ENCODE peak calls at places on chromosome 16, in six cellular contexts. S is heart left ventricle, B is coronary artery, O is fibroblast of lung, K is stomach, V is cardiac muscle cell. E is an unnamed sample.

GRCh38 chr16:79168321-79168720 is 432.2 kb downstream of the MAF start:
- DNase-seq in S (no peak), B (no peak), O (no peak), K (no peak), V (no peak), E (no peak)

GRCh38 chr16:5450435-5451104 is 353.0 kb upstream of the EEF2KMT start:
- DNase-seq in S (no peak), B (no peak), O (no peak), K (no peak), V (no peak), E (no peak)

GRCh38 chr16:27706156-27706705 is 156.3 kb downstream of the KATNIP start:
- DNase-seq in S (no peak), B (no peak), O (no peak), K (no peak), V (no peak), E (no peak)

GRCh38 chr16:11563493-11564040 is 23.2 kb downstream of the LITAF start:
- DNase-seq in S (no peak), B (no peak), O (no peak), K (no peak), V (no peak), E (no peak)

GRCh38 chr16:24977673-24978065 is 37.5 kb downstream of the ARHGAP17 start:
- DNase-seq in S (no peak), B (no peak), O (peak), K (no peak), V (no peak), E (no peak)

GRCh38 chr16:83653785-83654184 is 154.0 kb upstream of the HSBP1 start:
- DNase-seq in S (no peak), B (no peak), O (peak), K (no peak), V (peak), E (no peak)

GRCh38 chr16:4147236-4147635 is 31.0 kb upstream of the ADCY9 start:
- DNase-seq in S (peak), B (no peak), O (no peak), K (no peak), V (no peak), E (no peak)

GRCh38 chr16:79278506-79278905 is 322.0 kb downstream of the MAF start:
- DNase-seq in S (no peak), B (no peak), O (no peak), K (no peak), V (no peak), E (no peak)

GRCh38 chr16:78235168-78235800 is 135.8 kb downstream of the WWOX start:
- DNase-seq in S (peak), B (peak), O (peak), K (peak), V (peak), E (peak)

DNA sequence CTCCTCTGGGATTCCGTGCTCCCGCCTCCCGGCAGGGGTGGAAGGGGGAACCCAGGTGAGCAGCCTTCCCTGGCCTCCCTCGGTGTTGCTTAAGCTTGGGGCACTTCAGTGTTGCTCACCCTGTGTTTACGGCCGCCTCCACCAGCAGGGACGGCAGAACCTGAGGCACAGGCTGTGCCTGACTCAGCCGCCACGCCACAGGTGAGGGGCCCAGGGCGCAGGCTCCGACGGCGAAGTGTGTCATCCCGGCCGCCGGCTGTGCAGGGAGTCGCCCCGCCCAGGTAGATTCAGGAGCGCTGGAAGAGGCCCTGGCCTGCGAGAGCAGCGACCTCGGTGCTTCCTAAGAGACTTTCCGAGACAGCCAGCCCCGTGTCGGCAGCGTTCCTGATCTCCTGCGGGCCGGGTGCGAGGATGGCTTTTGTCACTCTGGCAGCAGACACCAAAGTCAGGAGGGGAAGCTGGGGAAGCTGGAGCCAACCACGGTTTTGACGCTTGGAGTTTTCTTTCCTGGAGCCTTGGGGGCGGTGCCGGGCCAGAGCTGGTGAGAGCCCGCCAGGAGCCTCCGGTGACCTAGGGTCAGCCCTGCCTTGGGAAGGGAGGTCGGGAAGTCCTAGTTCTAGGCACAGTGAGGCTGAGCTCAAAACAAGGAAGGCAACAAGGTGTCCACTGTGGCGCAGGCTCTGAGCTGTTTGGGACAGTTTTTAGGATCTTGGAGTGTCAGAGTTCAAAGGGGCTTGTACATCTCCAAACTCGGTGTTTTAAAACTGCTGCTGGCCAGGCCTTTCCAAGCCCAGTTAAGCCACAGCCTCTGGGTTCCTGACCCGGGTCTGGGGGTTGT is 2.1 kb downstream of the GSE1 start:
- DNase-seq in S (no peak), B (no peak), O (no peak), K (peak), V (peak), E (no peak)
- H3K27ac ChIP-seq in S (peak), B (no peak), O (no peak), K (peak), V (peak), E (peak)

DNA sequence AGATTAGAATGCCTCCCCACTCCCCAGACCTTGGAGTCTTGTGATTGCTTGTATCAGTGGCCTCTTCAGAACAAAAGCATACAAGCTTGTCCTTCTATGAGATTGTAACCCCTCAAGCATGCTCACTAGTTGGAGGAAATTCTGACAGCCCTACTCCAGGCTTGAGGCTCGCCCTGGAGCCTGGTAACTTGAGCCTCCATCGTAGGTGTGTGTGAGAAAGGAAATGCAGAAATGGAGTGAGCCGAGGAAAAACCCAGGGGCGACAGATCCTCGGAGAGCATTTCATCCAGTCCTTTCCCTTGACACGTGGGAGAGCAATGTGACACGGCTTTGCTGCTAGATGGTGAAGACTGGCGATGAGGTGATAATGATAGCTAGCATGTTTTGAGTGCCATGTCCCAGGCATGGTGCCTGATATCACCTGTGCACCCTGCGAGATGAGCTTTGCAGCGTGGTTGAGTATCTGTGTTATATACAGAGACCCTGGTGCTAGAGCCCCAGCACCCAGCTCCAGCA is 31.3 kb downstream of the GNAO1 start:
- DNase-seq in S (no peak), B (no peak), O (no peak), K (no peak), V (peak), E (no peak)
- H3K27ac ChIP-seq in S (no peak), B (no peak), O (no peak), K (no peak), V (no peak), E (peak)

GRCh38 chr16:75079346-75079926 is 37.1 kb downstream of the LDHD start:
- DNase-seq in S (no peak), B (no peak), O (no peak), K (no peak), V (no peak), E (no peak)
- H3K27ac ChIP-seq in S (no peak), B (no peak), O (no peak), K (no peak), V (no peak), E (no peak)

GRCh38 chr16:31357324-31358156 is 2.6 kb downstream of the ITGAX start:
- DNase-seq in S (no peak), B (no peak), O (no peak), K (no peak), V (peak), E (no peak)
- H3K27ac ChIP-seq in S (no peak), B (no peak), O (no peak), K (no peak), V (peak), E (peak)

DNA sequence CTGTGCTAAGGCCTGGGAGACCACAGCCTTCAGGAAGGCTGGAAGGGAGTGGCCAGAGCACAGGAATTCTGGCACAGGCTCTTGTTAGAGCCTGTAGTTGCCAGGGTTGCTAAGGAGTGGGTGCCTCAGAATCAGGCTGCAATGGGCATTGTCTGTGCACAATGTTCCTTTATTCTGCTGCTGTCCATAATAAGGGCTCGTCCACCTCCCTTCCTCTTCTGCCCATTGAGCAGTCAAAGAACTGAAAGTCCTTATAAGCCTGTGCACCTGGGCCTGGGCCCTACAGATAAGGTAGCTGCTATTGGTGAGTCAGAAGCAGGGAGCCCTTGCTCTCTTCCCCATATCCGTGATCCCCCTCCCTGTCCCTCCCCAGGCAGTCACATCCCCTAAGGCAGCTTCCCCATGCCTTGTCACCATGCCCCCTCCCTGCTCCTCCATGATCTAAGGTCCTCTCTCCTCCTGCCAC is 5.4 kb upstream of the CNGB1 start:
- DNase-seq in S (peak), B (no peak), O (peak), K (no peak), V (no peak), E (no peak)
- H3K27ac ChIP-seq in S (no peak), B (no peak), O (no peak), K (no peak), V (no peak), E (peak)

GRCh38 chr16:1155353-1156110 is 2.6 kb downstream of the CACNA1H start:
- DNase-seq in S (no peak), B (no peak), O (peak), K (no peak), V (no peak), E (no peak)
- H3K27ac ChIP-seq in S (no peak), B (peak), O (no peak), K (peak), V (no peak), E (no peak)

GRCh38 chr16:15958703-15959348 is 9.4 kb downstream of the ABCC1 start:
- DNase-seq in S (no peak), B (no peak), O (no peak), K (no peak), V (no peak), E (no peak)

GRCh38 chr16:15960124-15960971 is 10.9 kb downstream of the ABCC1 start:
- DNase-seq in S (no peak), B (no peak), O (peak), K (no peak), V (no peak), E (no peak)

GRCh38 chr16:15961557-15962205 is 12.3 kb downstream of the ABCC1 start:
- DNase-seq in S (no peak), B (no peak), O (no peak), K (no peak), V (no peak), E (no peak)

GRCh38 chr16:15963307-15963910 is 14.0 kb downstream of the ABCC1 start:
- DNase-seq in S (no peak), B (no peak), O (no peak), K (no peak), V (no peak), E (no peak)

DNA sequence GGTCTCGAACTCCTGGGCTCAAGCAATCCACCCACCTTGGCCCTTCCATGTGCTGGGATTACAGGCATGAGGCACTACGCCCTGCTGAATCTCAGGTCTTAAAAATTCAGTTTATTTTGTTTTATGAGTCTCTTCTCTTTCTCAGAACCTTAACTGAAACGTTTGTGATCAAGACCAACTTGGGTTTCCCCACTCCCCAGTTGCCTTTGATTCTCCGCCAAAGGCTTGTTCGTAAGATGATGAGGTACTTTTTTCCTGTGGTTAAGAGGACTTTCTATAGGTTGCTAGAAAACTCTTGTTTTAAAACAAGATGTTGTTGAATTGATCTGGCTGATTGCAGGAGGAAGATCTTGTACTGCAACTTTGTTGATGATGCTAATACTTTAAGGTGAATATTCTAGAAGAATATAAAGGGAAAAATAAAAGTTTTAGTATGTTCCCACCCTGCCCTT is 11.7 kb downstream of the ABCC1 start:
- DNase-seq in S (no peak), B (no peak), O (peak), K (no peak), V (no peak), E (no peak)
- H3K27ac ChIP-seq in S (peak), B (no peak), O (no peak), K (peak), V (no peak), E (no peak)

E was measured in substantia nigra.